ENCODE peak calls at places on chromosomes 12 and 14, in nine cellular contexts. J is progenitor cell of endocrine pancreas, O is fibroblast of lung, B is cardiac fibroblast, Q is Caco-2, X is spleen, R is thyroid gland, F is fibroblast of mammary gland, Y is endothelial cell. L is an unnamed sample.

GRCh38 chr14:96582641-96582980 is 80.4 kb downstream of the PAPOLA start:
- DNase-seq in J (no peak), O (no peak), B (no peak), Q (no peak), X (peak), R (no peak), F (no peak), Y (no peak), L (no peak)

GRCh38 chr12:67968316-67968715 is 20.9 kb upstream of the IFNG-AS1 start:
- DNase-seq in J (no peak), O (peak), B (peak), Q (no peak), X (no peak), R (no peak), F (no peak), Y (no peak), L (no peak)

GRCh38 chr14:74582910-74583581 is 29.0 kb downstream of the LTBP2 start:
- DNase-seq in J (no peak), O (no peak), B (peak), Q (no peak), X (peak), R (no peak), F (no peak), Y (no peak), L (peak)

GRCh38 chr14:32209471-32209870 is 6.4 kb upstream of the RNU6-8 start:
- DNase-seq in J (no peak), O (no peak), B (no peak), Q (no peak), X (no peak), R (no peak), F (no peak), Y (no peak), L (no peak)

GRCh38 chr14:105885561-105886320 is 359.4 kb downstream of the TMEM121 start:
- DNase-seq in J (no peak), O (no peak), B (no peak), Q (peak), X (peak), R (no peak), F (no peak), Y (no peak), L (peak)

GRCh38 chr12:15346488-15346887 is 24.2 kb downstream of the PTPRO start:
- DNase-seq in J (no peak), O (no peak), B (no peak), Q (no peak), X (no peak), R (no peak), F (no peak), Y (no peak), L (no peak)

GRCh38 chr12:9034095-9034494 is 44.7 kb downstream of the KLRG1 start:
- DNase-seq in J (no peak), O (no peak), B (no peak), Q (no peak), X (no peak), R (no peak), F (no peak), Y (no peak), L (no peak)

GRCh38 chr12:21451529-21451928 is 14.1 kb downstream of the PYROXD1 start:
- DNase-seq in J (no peak), O (peak), B (peak), Q (no peak), X (no peak), R (no peak), F (peak), Y (no peak), L (no peak)

GRCh38 chr12:123457980-123458779 is at the start of gene SNRNP35:
- DNase-seq in J (peak), O (peak), B (peak), Q (peak), X (peak), R (peak), F (peak), Y (peak), L (peak)

GRCh38 chr14:98580131-98580678 is 691.8 kb downstream of the BCL11B start:
- DNase-seq in J (peak), O (peak), B (no peak), Q (no peak), X (no peak), R (peak), F (no peak), Y (peak), L (no peak)

GRCh38 chr14:85634205-85634604 is 104.3 kb downstream of the FLRT2 start:
- DNase-seq in J (no peak), O (peak), B (no peak), Q (no peak), X (no peak), R (no peak), F (peak), Y (no peak), L (no peak)

GRCh38 chr12:116697305-116698130 is 40.4 kb downstream of the SPRING1 start:
- DNase-seq in J (no peak), O (no peak), B (peak), Q (peak), X (no peak), R (peak), F (peak), Y (peak), L (peak)

GRCh38 chr12:25764409-25764808 is 194.1 kb upstream of the RASSF8 start:
- DNase-seq in J (no peak), O (peak), B (no peak), Q (no peak), X (no peak), R (no peak), F (no peak), Y (no peak), L (no peak)

GRCh38 chr14:50122291-50122690 is 5.9 kb upstream of the VCPKMT start:
- DNase-seq in J (no peak), O (peak), B (no peak), Q (no peak), X (no peak), R (peak), F (no peak), Y (no peak), L (no peak)

GRCh38 chr12:98997899-98998298 is 352.8 kb downstream of the APAF1 start:
- DNase-seq in J (no peak), O (no peak), B (no peak), Q (no peak), X (no peak), R (no peak), F (no peak), Y (no peak), L (peak)

GRCh38 chr12:66755727-66756395 is 77.0 kb upstream of the GRIP1 start:
- DNase-seq in J (no peak), O (no peak), B (no peak), Q (no peak), X (no peak), R (no peak), F (no peak), Y (no peak), L (no peak)

GRCh38 chr14:61754627-61755381 is 7.4 kb upstream of the SNAPC1 start:
- DNase-seq in J (no peak), O (peak), B (peak), Q (no peak), X (no peak), R (no peak), F (peak), Y (no peak), L (no peak)

GRCh38 chr14:92417759-92418158 is 94.8 kb downstream of the SLC24A4 start:
- DNase-seq in J (no peak), O (no peak), B (no peak), Q (no peak), X (no peak), R (no peak), F (no peak), Y (no peak), L (no peak)

GRCh38 chr12:4288296-4289019 is 14.9 kb downstream of the CCND2 start:
- DNase-seq in J (no peak), O (no peak), B (no peak), Q (peak), X (no peak), R (no peak), F (no peak), Y (no peak), L (no peak)

GRCh38 chr12:124524231-124524925 is 43.0 kb downstream of the NCOR2 start:
- DNase-seq in J (no peak), O (peak), B (peak), Q (no peak), X (no peak), R (peak), F (peak), Y (no peak), L (no peak)

GRCh38 chr14:103091041-103091882 is 3.3 kb upstream of the EXOC3L4 start:
- DNase-seq in J (peak), O (peak), B (no peak), Q (no peak), X (peak), R (peak), F (peak), Y (peak), L (peak)

GRCh38 chr12:107776171-107776570 is 1.7 kb downstream of the ASCL4 start:
- DNase-seq in J (no peak), O (no peak), B (no peak), Q (no peak), X (no peak), R (no peak), F (no peak), Y (no peak), L (no peak)

GRCh38 chr12:50082644-50083043 is 2.5 kb upstream of the SMARCD1 start:
- DNase-seq in J (no peak), O (no peak), B (no peak), Q (peak), X (peak), R (no peak), F (no peak), Y (no peak), L (no peak)

GRCh38 chr14:61577506-61577931 is 117.8 kb upstream of the HIF1A start:
- DNase-seq in J (no peak), O (no peak), B (no peak), Q (no peak), X (no peak), R (no peak), F (no peak), Y (no peak), L (no peak)

GRCh38 chr14:53979141-53979673 is 22.6 kb upstream of the BMP4 start:
- DNase-seq in J (no peak), O (peak), B (no peak), Q (no peak), X (no peak), R (no peak), F (no peak), Y (no peak), L (no peak)

GRCh38 chr12:75208851-75209781 is 523 bp downstream of the KCNC2 start:
- DNase-seq in J (peak), O (peak), B (peak), Q (peak), X (peak), R (no peak), F (peak), Y (peak), L (no peak)

GRCh38 chr14:103508930-103509329 is 13.7 kb downstream of the CKB start:
- DNase-seq in J (no peak), O (no peak), B (no peak), Q (peak), X (no peak), R (peak), F (no peak), Y (no peak), L (no peak)

GRCh38 chr12:1356285-1356684 is 238.1 kb downstream of the FBXL14 start:
- DNase-seq in J (no peak), O (no peak), B (peak), Q (no peak), X (no peak), R (no peak), F (no peak), Y (no peak), L (no peak)

GRCh38 chr12:95543305-95543704 is 8.0 kb downstream of the USP44 start:
- DNase-seq in J (no peak), O (no peak), B (no peak), Q (no peak), X (no peak), R (no peak), F (no peak), Y (no peak), L (no peak)

DNA sequence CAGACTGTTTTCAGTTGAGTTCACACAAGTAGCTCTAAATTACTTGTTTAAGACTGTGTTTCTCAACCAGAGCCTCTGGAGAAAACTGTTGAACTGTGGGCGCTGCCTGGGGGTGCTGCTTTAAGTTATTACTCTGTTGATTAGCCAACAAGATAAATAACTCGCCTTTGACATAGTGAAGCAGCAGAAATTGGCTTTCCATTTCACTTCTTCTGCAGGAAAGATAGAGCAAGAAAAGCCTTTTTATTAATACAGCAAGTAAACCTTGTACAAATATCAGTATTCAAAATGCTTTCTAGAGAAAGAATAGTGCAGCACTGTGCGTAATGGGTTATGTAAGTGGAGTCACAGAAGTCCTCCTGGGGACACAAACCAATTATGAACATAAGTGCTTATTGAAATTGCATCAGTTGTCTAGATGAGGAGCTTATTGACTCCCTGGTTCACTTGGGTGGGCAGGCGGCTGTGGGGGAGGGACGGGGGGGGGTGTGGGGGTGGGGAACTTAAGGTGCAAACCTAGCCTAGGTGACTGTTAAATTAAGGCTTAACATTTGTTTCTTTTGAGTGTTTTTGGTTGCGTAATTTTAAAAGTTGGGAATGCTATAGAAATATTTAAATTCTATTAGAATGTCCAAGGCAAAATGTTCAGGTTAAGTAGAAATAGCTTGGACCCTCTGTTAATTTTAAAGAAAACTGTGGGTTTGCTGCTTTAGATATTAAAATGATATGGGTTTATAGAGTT is 6.3 kb downstream of the FRS2 start:
- DNase-seq in J (no peak), O (no peak), B (no peak), Q (no peak), X (no peak), R (peak), F (peak), Y (no peak), L (no peak)
- TF ChIP-seq CTCF in J (no peak), O (no peak), B (no peak), Q (no peak), X (no peak), R (no peak), F (no peak), Y (no peak), L (no peak)

DNA sequence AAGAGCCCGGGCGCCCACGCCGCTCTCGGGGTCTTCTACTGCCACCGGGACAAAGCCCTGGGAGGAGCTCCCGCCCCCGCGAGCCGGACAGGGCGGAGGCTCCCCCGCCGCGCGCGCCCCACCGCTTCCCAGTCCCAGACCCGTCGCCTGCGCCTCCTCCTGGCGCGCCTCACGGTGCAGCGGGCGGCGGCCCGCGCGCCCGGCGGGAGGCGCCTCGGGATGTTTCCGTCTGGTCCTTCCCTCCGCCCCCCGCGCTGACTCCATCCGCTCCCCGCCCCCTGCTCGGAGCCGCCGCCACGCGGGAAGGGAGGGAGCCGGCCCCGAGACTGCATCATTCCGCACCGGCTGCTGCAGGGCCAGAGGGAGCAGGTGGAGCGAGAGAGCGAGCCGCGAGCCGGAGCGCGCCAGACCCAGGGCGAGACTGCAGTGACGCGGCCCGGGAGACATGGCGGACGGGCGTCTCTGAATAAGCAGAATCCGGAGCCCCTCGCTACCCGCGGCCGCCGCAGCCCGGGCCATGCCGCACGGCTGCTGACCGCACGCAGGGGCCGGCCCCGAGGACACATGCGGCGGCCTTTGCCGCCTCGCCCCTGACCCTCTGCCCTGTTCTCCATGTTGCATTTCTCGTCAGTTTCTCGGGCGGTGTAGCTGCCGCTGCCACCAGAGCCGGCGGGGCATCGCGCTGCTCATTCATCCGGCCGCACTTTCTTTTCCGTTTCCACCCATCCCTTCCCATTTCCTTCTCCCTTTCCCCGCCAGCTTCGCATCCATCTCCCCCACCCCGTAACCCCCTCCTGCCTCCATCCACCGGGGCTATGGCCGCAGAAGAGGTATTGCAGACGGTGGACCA is at the start of gene BICD1:
- DNase-seq in J (peak), O (peak), B (peak), Q (peak), X (peak), R (peak), F (peak), Y (peak), L (peak)
- TF ChIP-seq CTCF in J (peak), O (no peak), B (no peak), Q (peak), X (no peak), R (peak), F (no peak), Y (peak), L (peak)

DNA sequence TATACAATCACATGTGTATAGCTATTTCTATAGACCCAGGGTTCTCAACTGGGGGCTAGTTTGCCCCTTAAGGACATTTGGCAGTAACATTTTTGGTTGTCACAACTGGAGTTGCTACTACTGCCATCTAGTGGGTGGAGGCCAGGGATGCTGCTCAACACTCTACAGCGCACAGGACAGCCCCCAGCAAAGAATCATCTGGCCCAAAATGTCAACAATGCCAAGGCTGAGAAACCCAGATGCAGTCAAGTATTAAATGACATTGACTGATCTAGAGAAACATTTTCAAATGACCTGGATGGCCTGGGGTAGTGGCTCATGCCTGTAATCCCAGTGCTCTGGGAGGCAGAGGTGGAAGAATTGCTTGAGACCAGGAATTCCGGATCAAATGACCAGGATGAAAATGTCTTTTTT is 5.8 kb downstream of the WSB2 start:
- DNase-seq in J (no peak), O (no peak), B (peak), Q (peak), X (peak), R (peak), F (peak), Y (peak), L (peak)
- TF ChIP-seq CTCF in J (peak), O (peak), B (peak), Q (peak), X (peak), R (peak), F (peak), Y (peak), L (peak)

DNA sequence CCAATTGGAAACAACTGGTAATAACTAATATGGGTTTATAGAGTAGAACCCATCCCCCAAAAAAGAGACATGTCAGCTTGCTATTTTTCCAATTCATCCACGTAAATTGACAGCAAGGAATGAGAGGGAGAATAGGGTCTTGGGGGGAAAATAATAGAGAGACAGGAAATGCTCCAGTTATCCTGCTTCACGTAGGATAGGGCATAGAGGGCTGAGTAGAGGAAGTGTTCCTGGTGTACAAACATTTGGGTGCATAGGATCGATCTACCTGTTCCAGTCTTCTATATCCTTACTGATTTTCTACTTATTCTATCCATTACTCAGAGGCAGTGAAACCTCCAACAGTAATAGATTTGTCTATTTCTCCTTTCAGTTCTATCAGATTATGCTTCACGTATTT is 49.6 kb upstream of the COL2A1 start:
- DNase-seq in J (no peak), O (no peak), B (no peak), Q (no peak), X (no peak), R (no peak), F (no peak), Y (no peak), L (no peak)
- TF ChIP-seq CTCF in J (no peak), O (no peak), B (no peak), Q (no peak), X (no peak), R (no peak), F (no peak), Y (no peak), L (no peak)

GRCh38 chr14:68439741-68440140 is 353.1 kb downstream of the ZFP36L1 start:
- DNase-seq in J (no peak), O (no peak), B (no peak), Q (no peak), X (no peak), R (no peak), F (no peak), Y (no peak), L (no peak)

GRCh38 chr14:68440776-68441175 is 352.1 kb downstream of the ZFP36L1 start:
- DNase-seq in J (no peak), O (peak), B (no peak), Q (no peak), X (no peak), R (no peak), F (peak), Y (no peak), L (no peak)

GRCh38 chr14:68444449-68445168 is 348.3 kb downstream of the ZFP36L1 start:
- DNase-seq in J (no peak), O (peak), B (peak), Q (no peak), X (no peak), R (peak), F (peak), Y (no peak), L (peak)

GRCh38 chr14:68442828-68443460 is 349.9 kb downstream of the ZFP36L1 start:
- DNase-seq in J (no peak), O (peak), B (no peak), Q (no peak), X (no peak), R (no peak), F (peak), Y (no peak), L (no peak)

DNA sequence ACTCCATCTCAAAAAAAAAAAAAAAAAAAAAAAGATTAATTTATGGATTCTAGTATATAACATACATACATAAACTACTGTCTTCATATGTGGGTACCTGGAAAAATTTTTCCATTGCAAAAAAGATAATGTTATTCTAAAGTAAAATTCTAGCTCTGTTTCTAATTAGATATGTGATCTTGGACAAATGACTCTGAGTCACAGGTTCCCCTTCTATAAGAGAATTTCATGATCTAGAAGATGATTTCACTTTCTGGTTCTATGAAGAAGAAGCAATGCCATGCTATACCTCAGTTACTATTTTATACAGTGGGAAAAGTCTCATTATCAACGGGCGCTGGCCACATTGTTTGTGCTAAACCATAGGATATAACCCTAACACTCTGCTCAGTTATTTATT is 351.3 kb downstream of the ZFP36L1 start:
- DNase-seq in J (no peak), O (no peak), B (no peak), Q (no peak), X (no peak), R (no peak), F (peak), Y (no peak), L (no peak)
- TF ChIP-seq CTCF in J (no peak), O (no peak), B (no peak), Q (no peak), X (no peak), R (no peak), F (no peak), Y (no peak), L (no peak)